ENCODE peak calls at places on chromosome 15, in nine cellular contexts. One of them, this sample, is unnamed.

GRCh38 chr15:35963316-35963715 is 417.4 kb upstream of the DPH6 start:
- DNase-seq in endothelial cell of umbilical vein: no peak
- DNase-seq in CD4-positive, CD25-positive, alpha-beta regulatory T cell: no peak
- DNase-seq in IMR-90: no peak
- DNase-seq in cardiac fibroblast: peak
- DNase-seq in psoas muscle: no peak
- DNase-seq in neural progenitor cell: no peak
- DNase-seq in cardiac muscle cell: peak
- DNase-seq in CD8-positive, alpha-beta memory T cell: no peak
- DNase-seq in this sample: peak

GRCh38 chr15:77907824-77908751 is 169.4 kb downstream of the TBC1D2B start:
- DNase-seq in endothelial cell of umbilical vein: no peak
- DNase-seq in CD4-positive, CD25-positive, alpha-beta regulatory T cell: no peak
- DNase-seq in IMR-90: peak
- DNase-seq in cardiac fibroblast: peak
- DNase-seq in psoas muscle: no peak
- DNase-seq in neural progenitor cell: peak
- DNase-seq in cardiac muscle cell: peak
- DNase-seq in CD8-positive, alpha-beta memory T cell: peak
- DNase-seq in this sample: peak

GRCh38 chr15:92231461-92231860 is 162.2 kb upstream of the ST8SIA2 start:
- DNase-seq in endothelial cell of umbilical vein: no peak
- DNase-seq in CD4-positive, CD25-positive, alpha-beta regulatory T cell: no peak
- DNase-seq in IMR-90: no peak
- DNase-seq in cardiac fibroblast: no peak
- DNase-seq in psoas muscle: no peak
- DNase-seq in neural progenitor cell: no peak
- DNase-seq in cardiac muscle cell: no peak
- DNase-seq in CD8-positive, alpha-beta memory T cell: no peak
- DNase-seq in this sample: no peak

GRCh38 chr15:58852347-58852746 is 81.1 kb downstream of the SLTM start:
- DNase-seq in endothelial cell of umbilical vein: no peak
- DNase-seq in CD4-positive, CD25-positive, alpha-beta regulatory T cell: no peak
- DNase-seq in IMR-90: no peak
- DNase-seq in cardiac fibroblast: no peak
- DNase-seq in psoas muscle: no peak
- DNase-seq in neural progenitor cell: no peak
- DNase-seq in cardiac muscle cell: peak
- DNase-seq in CD8-positive, alpha-beta memory T cell: no peak
- DNase-seq in this sample: no peak

GRCh38 chr15:55816017-55816416 is 73.1 kb upstream of the PRTG start:
- DNase-seq in endothelial cell of umbilical vein: no peak
- DNase-seq in CD4-positive, CD25-positive, alpha-beta regulatory T cell: no peak
- DNase-seq in IMR-90: peak
- DNase-seq in cardiac fibroblast: peak
- DNase-seq in psoas muscle: no peak
- DNase-seq in neural progenitor cell: no peak
- DNase-seq in cardiac muscle cell: peak
- DNase-seq in CD8-positive, alpha-beta memory T cell: no peak
- DNase-seq in this sample: no peak

GRCh38 chr15:50150851-50151250 is 31.1 kb upstream of the SLC27A2 start:
- DNase-seq in endothelial cell of umbilical vein: no peak
- DNase-seq in CD4-positive, CD25-positive, alpha-beta regulatory T cell: no peak
- DNase-seq in IMR-90: no peak
- DNase-seq in cardiac fibroblast: no peak
- DNase-seq in psoas muscle: no peak
- DNase-seq in neural progenitor cell: no peak
- DNase-seq in cardiac muscle cell: no peak
- DNase-seq in CD8-positive, alpha-beta memory T cell: no peak
- DNase-seq in this sample: no peak

GRCh38 chr15:23823508-23823907 is 136.4 kb upstream of the NDN start:
- DNase-seq in endothelial cell of umbilical vein: no peak
- DNase-seq in CD4-positive, CD25-positive, alpha-beta regulatory T cell: no peak
- DNase-seq in IMR-90: no peak
- DNase-seq in cardiac fibroblast: no peak
- DNase-seq in psoas muscle: no peak
- DNase-seq in neural progenitor cell: peak
- DNase-seq in cardiac muscle cell: no peak
- DNase-seq in CD8-positive, alpha-beta memory T cell: no peak
- DNase-seq in this sample: no peak

GRCh38 chr15:50261979-50262378 is 3.5 kb downstream of the HDC start:
- DNase-seq in endothelial cell of umbilical vein: no peak
- DNase-seq in CD4-positive, CD25-positive, alpha-beta regulatory T cell: no peak
- DNase-seq in IMR-90: no peak
- DNase-seq in cardiac fibroblast: no peak
- DNase-seq in psoas muscle: no peak
- DNase-seq in neural progenitor cell: no peak
- DNase-seq in cardiac muscle cell: no peak
- DNase-seq in CD8-positive, alpha-beta memory T cell: no peak
- DNase-seq in this sample: no peak

GRCh38 chr15:100057281-100057680 is 284.5 kb downstream of the ADAMTS17 start:
- DNase-seq in endothelial cell of umbilical vein: no peak
- DNase-seq in CD4-positive, CD25-positive, alpha-beta regulatory T cell: no peak
- DNase-seq in IMR-90: no peak
- DNase-seq in cardiac fibroblast: no peak
- DNase-seq in psoas muscle: no peak
- DNase-seq in neural progenitor cell: no peak
- DNase-seq in cardiac muscle cell: no peak
- DNase-seq in CD8-positive, alpha-beta memory T cell: no peak
- DNase-seq in this sample: no peak

GRCh38 chr15:76730262-76730661 is 174.9 kb downstream of the SCAPER start:
- DNase-seq in endothelial cell of umbilical vein: peak
- DNase-seq in CD4-positive, CD25-positive, alpha-beta regulatory T cell: no peak
- DNase-seq in IMR-90: peak
- DNase-seq in cardiac fibroblast: peak
- DNase-seq in psoas muscle: no peak
- DNase-seq in neural progenitor cell: no peak
- DNase-seq in cardiac muscle cell: no peak
- DNase-seq in CD8-positive, alpha-beta memory T cell: no peak
- DNase-seq in this sample: no peak

GRCh38 chr15:83559310-83559966 is 94.5 kb upstream of the ADAMTSL3 start:
- DNase-seq in endothelial cell of umbilical vein: peak
- DNase-seq in CD4-positive, CD25-positive, alpha-beta regulatory T cell: no peak
- DNase-seq in IMR-90: peak
- DNase-seq in cardiac fibroblast: peak
- DNase-seq in psoas muscle: no peak
- DNase-seq in neural progenitor cell: peak
- DNase-seq in cardiac muscle cell: peak
- DNase-seq in CD8-positive, alpha-beta memory T cell: peak
- DNase-seq in this sample: peak

GRCh38 chr15:96354731-96355560 is 24.4 kb downstream of the NR2F2 start:
- DNase-seq in endothelial cell of umbilical vein: peak
- DNase-seq in CD4-positive, CD25-positive, alpha-beta regulatory T cell: no peak
- DNase-seq in IMR-90: peak
- DNase-seq in cardiac fibroblast: peak
- DNase-seq in psoas muscle: no peak
- DNase-seq in neural progenitor cell: peak
- DNase-seq in cardiac muscle cell: peak
- DNase-seq in CD8-positive, alpha-beta memory T cell: no peak
- DNase-seq in this sample: peak

GRCh38 chr15:53472883-53473282 is 286.6 kb downstream of the WDR72 start:
- DNase-seq in endothelial cell of umbilical vein: no peak
- DNase-seq in CD4-positive, CD25-positive, alpha-beta regulatory T cell: no peak
- DNase-seq in IMR-90: no peak
- DNase-seq in cardiac fibroblast: no peak
- DNase-seq in psoas muscle: no peak
- DNase-seq in neural progenitor cell: no peak
- DNase-seq in cardiac muscle cell: no peak
- DNase-seq in CD8-positive, alpha-beta memory T cell: no peak
- DNase-seq in this sample: no peak
- H3K4me3 ChIP-seq in endothelial cell of umbilical vein: no peak
- H3K4me3 ChIP-seq in CD4-positive, CD25-positive, alpha-beta regulatory T cell: no peak
- H3K4me3 ChIP-seq in IMR-90: no peak
- H3K4me3 ChIP-seq in cardiac fibroblast: no peak
- H3K4me3 ChIP-seq in psoas muscle: no peak
- H3K4me3 ChIP-seq in neural progenitor cell: no peak
- H3K4me3 ChIP-seq in cardiac muscle cell: no peak
- H3K4me3 ChIP-seq in CD8-positive, alpha-beta memory T cell: no peak
- H3K4me3 ChIP-seq in this sample: no peak

DNA sequence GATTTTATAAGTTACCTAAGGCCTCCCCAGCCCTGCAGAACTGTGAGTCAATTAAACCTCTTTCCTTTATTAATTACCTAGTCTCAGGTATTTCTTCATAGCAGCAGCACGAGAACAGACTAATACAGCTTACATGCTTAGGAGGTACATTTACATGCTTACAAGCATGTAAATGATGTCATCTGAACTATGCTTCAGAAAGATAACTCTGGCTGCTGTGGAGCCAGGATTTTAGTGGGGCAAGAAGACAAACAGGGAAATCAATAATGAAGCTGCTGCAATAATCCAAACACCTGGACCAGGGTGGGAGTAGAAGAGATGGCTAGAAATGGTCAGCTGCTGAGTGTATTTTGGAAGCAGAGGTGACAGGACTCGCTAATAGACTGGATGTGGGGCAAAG is 9.6 kb downstream of the NDUFAF1 start:
- DNase-seq in endothelial cell of umbilical vein: no peak
- DNase-seq in CD4-positive, CD25-positive, alpha-beta regulatory T cell: no peak
- DNase-seq in IMR-90: no peak
- DNase-seq in cardiac fibroblast: no peak
- DNase-seq in psoas muscle: no peak
- DNase-seq in neural progenitor cell: no peak
- DNase-seq in cardiac muscle cell: no peak
- DNase-seq in CD8-positive, alpha-beta memory T cell: no peak
- DNase-seq in this sample: no peak
- H3K4me3 ChIP-seq in endothelial cell of umbilical vein: no peak
- H3K4me3 ChIP-seq in CD4-positive, CD25-positive, alpha-beta regulatory T cell: no peak
- H3K4me3 ChIP-seq in IMR-90: no peak
- H3K4me3 ChIP-seq in cardiac fibroblast: no peak
- H3K4me3 ChIP-seq in psoas muscle: no peak
- H3K4me3 ChIP-seq in neural progenitor cell: no peak
- H3K4me3 ChIP-seq in cardiac muscle cell: no peak
- H3K4me3 ChIP-seq in CD8-positive, alpha-beta memory T cell: no peak
- H3K4me3 ChIP-seq in this sample: no peak

GRCh38 chr15:62459875-62460274 is 294.8 kb upstream of the C2CD4B start:
- DNase-seq in endothelial cell of umbilical vein: no peak
- DNase-seq in CD4-positive, CD25-positive, alpha-beta regulatory T cell: no peak
- DNase-seq in IMR-90: no peak
- DNase-seq in cardiac fibroblast: no peak
- DNase-seq in psoas muscle: no peak
- DNase-seq in neural progenitor cell: no peak
- DNase-seq in cardiac muscle cell: no peak
- DNase-seq in CD8-positive, alpha-beta memory T cell: no peak
- DNase-seq in this sample: no peak
- H3K4me3 ChIP-seq in endothelial cell of umbilical vein: no peak
- H3K4me3 ChIP-seq in CD4-positive, CD25-positive, alpha-beta regulatory T cell: no peak
- H3K4me3 ChIP-seq in IMR-90: no peak
- H3K4me3 ChIP-seq in cardiac fibroblast: no peak
- H3K4me3 ChIP-seq in psoas muscle: no peak
- H3K4me3 ChIP-seq in neural progenitor cell: no peak
- H3K4me3 ChIP-seq in cardiac muscle cell: no peak
- H3K4me3 ChIP-seq in CD8-positive, alpha-beta memory T cell: no peak
- H3K4me3 ChIP-seq in this sample: no peak

GRCh38 chr15:65381445-65382145 is 3.8 kb upstream of the IGDCC3 start:
- DNase-seq in endothelial cell of umbilical vein: no peak
- DNase-seq in CD4-positive, CD25-positive, alpha-beta regulatory T cell: no peak
- DNase-seq in IMR-90: no peak
- DNase-seq in cardiac fibroblast: no peak
- DNase-seq in psoas muscle: no peak
- DNase-seq in neural progenitor cell: no peak
- DNase-seq in cardiac muscle cell: no peak
- DNase-seq in CD8-positive, alpha-beta memory T cell: no peak
- DNase-seq in this sample: no peak
- H3K4me3 ChIP-seq in endothelial cell of umbilical vein: no peak
- H3K4me3 ChIP-seq in CD4-positive, CD25-positive, alpha-beta regulatory T cell: no peak
- H3K4me3 ChIP-seq in IMR-90: no peak
- H3K4me3 ChIP-seq in cardiac fibroblast: no peak
- H3K4me3 ChIP-seq in psoas muscle: no peak
- H3K4me3 ChIP-seq in neural progenitor cell: no peak
- H3K4me3 ChIP-seq in cardiac muscle cell: no peak
- H3K4me3 ChIP-seq in CD8-positive, alpha-beta memory T cell: no peak
- H3K4me3 ChIP-seq in this sample: no peak

DNA sequence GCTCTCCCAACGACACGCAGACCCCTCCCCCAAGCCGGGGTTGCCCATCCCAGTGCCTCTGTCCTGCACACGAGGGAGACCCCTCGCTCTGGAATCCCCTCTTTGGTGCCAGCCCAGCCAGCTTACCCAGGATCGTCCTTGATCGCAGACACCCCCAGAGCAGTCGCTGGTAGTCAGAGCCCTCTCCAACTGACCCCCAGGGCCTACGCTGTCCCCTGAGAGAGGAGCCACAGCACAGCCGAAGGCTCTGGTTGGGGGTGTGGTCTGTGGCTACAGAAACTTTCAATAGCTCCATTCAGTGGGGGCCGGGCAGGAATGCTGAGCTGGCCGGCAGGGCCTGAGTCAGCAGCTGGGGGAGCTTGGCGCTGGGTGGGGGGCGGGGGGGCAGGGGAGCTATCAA is at the start of gene LCTL:
- DNase-seq in endothelial cell of umbilical vein: no peak
- DNase-seq in CD4-positive, CD25-positive, alpha-beta regulatory T cell: no peak
- DNase-seq in IMR-90: peak
- DNase-seq in cardiac fibroblast: peak
- DNase-seq in psoas muscle: no peak
- DNase-seq in neural progenitor cell: peak
- DNase-seq in cardiac muscle cell: peak
- DNase-seq in CD8-positive, alpha-beta memory T cell: no peak
- DNase-seq in this sample: peak
- H3K4me3 ChIP-seq in endothelial cell of umbilical vein: no peak
- H3K4me3 ChIP-seq in CD4-positive, CD25-positive, alpha-beta regulatory T cell: no peak
- H3K4me3 ChIP-seq in IMR-90: no peak
- H3K4me3 ChIP-seq in cardiac fibroblast: no peak
- H3K4me3 ChIP-seq in psoas muscle: no peak
- H3K4me3 ChIP-seq in neural progenitor cell: peak
- H3K4me3 ChIP-seq in cardiac muscle cell: no peak
- H3K4me3 ChIP-seq in CD8-positive, alpha-beta memory T cell: no peak
- H3K4me3 ChIP-seq in this sample: no peak

GRCh38 chr15:57373882-57374276 is 2.4 kb upstream of the CGNL1 start:
- DNase-seq in endothelial cell of umbilical vein: no peak
- DNase-seq in CD4-positive, CD25-positive, alpha-beta regulatory T cell: no peak
- DNase-seq in IMR-90: no peak
- DNase-seq in cardiac fibroblast: no peak
- DNase-seq in psoas muscle: no peak
- DNase-seq in neural progenitor cell: no peak
- DNase-seq in cardiac muscle cell: no peak
- DNase-seq in CD8-positive, alpha-beta memory T cell: no peak
- DNase-seq in this sample: no peak

GRCh38 chr15:57375827-57376694 is at the start of gene CGNL1:
- DNase-seq in endothelial cell of umbilical vein: peak
- DNase-seq in CD4-positive, CD25-positive, alpha-beta regulatory T cell: no peak
- DNase-seq in IMR-90: no peak
- DNase-seq in cardiac fibroblast: peak
- DNase-seq in psoas muscle: peak
- DNase-seq in neural progenitor cell: peak
- DNase-seq in cardiac muscle cell: peak
- DNase-seq in CD8-positive, alpha-beta memory T cell: no peak
- DNase-seq in this sample: peak

GRCh38 chr15:57379487-57379886 is 3.2 kb downstream of the CGNL1 start:
- DNase-seq in endothelial cell of umbilical vein: no peak
- DNase-seq in CD4-positive, CD25-positive, alpha-beta regulatory T cell: no peak
- DNase-seq in IMR-90: no peak
- DNase-seq in cardiac fibroblast: no peak
- DNase-seq in psoas muscle: no peak
- DNase-seq in neural progenitor cell: no peak
- DNase-seq in cardiac muscle cell: no peak
- DNase-seq in CD8-positive, alpha-beta memory T cell: no peak
- DNase-seq in this sample: no peak

GRCh38 chr15:57377478-57377847 is 1.2 kb downstream of the CGNL1 start:
- DNase-seq in endothelial cell of umbilical vein: peak
- DNase-seq in CD4-positive, CD25-positive, alpha-beta regulatory T cell: no peak
- DNase-seq in IMR-90: no peak
- DNase-seq in cardiac fibroblast: no peak
- DNase-seq in psoas muscle: no peak
- DNase-seq in neural progenitor cell: no peak
- DNase-seq in cardiac muscle cell: no peak
- DNase-seq in CD8-positive, alpha-beta memory T cell: no peak
- DNase-seq in this sample: peak

GRCh38 chr15:57376695-57377477 is 581 bp downstream of the CGNL1 start:
- DNase-seq in endothelial cell of umbilical vein: peak
- DNase-seq in CD4-positive, CD25-positive, alpha-beta regulatory T cell: no peak
- DNase-seq in IMR-90: peak
- DNase-seq in cardiac fibroblast: peak
- DNase-seq in psoas muscle: peak
- DNase-seq in neural progenitor cell: peak
- DNase-seq in cardiac muscle cell: peak
- DNase-seq in CD8-positive, alpha-beta memory T cell: no peak
- DNase-seq in this sample: peak
- H3K4me3 ChIP-seq in endothelial cell of umbilical vein: peak
- H3K4me3 ChIP-seq in CD4-positive, CD25-positive, alpha-beta regulatory T cell: no peak
- H3K4me3 ChIP-seq in IMR-90: peak
- H3K4me3 ChIP-seq in cardiac fibroblast: peak
- H3K4me3 ChIP-seq in psoas muscle: peak
- H3K4me3 ChIP-seq in neural progenitor cell: peak
- H3K4me3 ChIP-seq in cardiac muscle cell: peak
- H3K4me3 ChIP-seq in CD8-positive, alpha-beta memory T cell: no peak
- H3K4me3 ChIP-seq in this sample: peak

This sample was measured in epithelial cell of esophagus.